ENCODE peak calls at places on chromosome 18, in nine cellular contexts. A is left lung, Q is neural progenitor cell, X is K562, L is right lobe of liver, Y is right atrium auricular region, N is esophagus squamous epithelium, E is adrenal gland, M is cardiac muscle cell. P is an unnamed sample. For H3K4me1 and H3K36me3, the result is how much of the 10 kb centered on the place peaks cover.

GRCh38 chr18:50428531-50429206 is 53.8 kb downstream of the SKA1 start:
- DNase-seq in A (no peak), Q (no peak), X (no peak), L (no peak), Y (no peak), N (no peak), E (no peak), M (peak), P (no peak)

GRCh38 chr18:3758531-3758930 is 308.6 kb downstream of the TGIF1 start:
- DNase-seq in A (no peak), Q (no peak), X (peak), L (no peak), Y (no peak), N (no peak), E (no peak), M (peak), P (no peak)

GRCh38 chr18:51082571-51083264 is 52.7 kb downstream of the SMAD4 start:
- DNase-seq in A (no peak), Q (no peak), X (no peak), L (no peak), Y (no peak), N (no peak), E (no peak), M (peak), P (no peak)

GRCh38 chr18:4589056-4589800 is 134.1 kb upstream of the DLGAP1 start:
- DNase-seq in A (no peak), Q (no peak), X (no peak), L (no peak), Y (no peak), N (no peak), E (no peak), M (no peak), P (no peak)

GRCh38 chr18:58590231-58590630 is 38.7 kb downstream of the ALPK2 start:
- DNase-seq in A (no peak), Q (peak), X (no peak), L (no peak), Y (no peak), N (no peak), E (peak), M (peak), P (no peak)

GRCh38 chr18:6960656-6961055 is 156.9 kb downstream of the LAMA1 start:
- DNase-seq in A (no peak), Q (no peak), X (no peak), L (no peak), Y (no peak), N (no peak), E (no peak), M (peak), P (no peak)

GRCh38 chr18:22609642-22610041 is 191.9 kb upstream of the CTAGE1 start:
- DNase-seq in A (no peak), Q (peak), X (no peak), L (peak), Y (peak), N (no peak), E (peak), M (peak), P (no peak)

GRCh38 chr18:54269924-54270844 is 867 bp downstream of the POLI start:
- DNase-seq in A (peak), Q (peak), X (peak), L (peak), Y (no peak), N (no peak), E (peak), M (peak), P (no peak)

GRCh38 chr18:13032173-13032572 is 41.0 kb downstream of the CEP192 start:
- DNase-seq in A (no peak), Q (no peak), X (no peak), L (no peak), Y (no peak), N (no peak), E (no peak), M (no peak), P (no peak)

GRCh38 chr18:30927042-30927441 is 115.5 kb downstream of the DSC3 start:
- DNase-seq in A (no peak), Q (no peak), X (no peak), L (no peak), Y (no peak), N (no peak), E (no peak), M (no peak), P (no peak)

GRCh38 chr18:48796491-48797205 is 154.1 kb downstream of the SMAD7 start:
- DNase-seq in A (peak), Q (no peak), X (no peak), L (no peak), Y (peak), N (no peak), E (no peak), M (no peak), P (no peak)

GRCh38 chr18:41881285-41881684 is 73.7 kb upstream of the PIK3C3 start:
- DNase-seq in A (no peak), Q (no peak), X (no peak), L (no peak), Y (no peak), N (no peak), E (no peak), M (no peak), P (no peak)

GRCh38 chr18:77177009-77177408 is 44.4 kb upstream of the MBP start:
- DNase-seq in A (no peak), Q (no peak), X (no peak), L (no peak), Y (no peak), N (no peak), E (no peak), M (peak), P (no peak)

GRCh38 chr18:63177822-63178525 is 141.6 kb downstream of the BCL2 start:
- DNase-seq in A (no peak), Q (no peak), X (no peak), L (no peak), Y (no peak), N (no peak), E (no peak), M (no peak), P (no peak)

GRCh38 chr18:12770469-12771219 is 67.8 kb downstream of the PSMG2 start:
- DNase-seq in A (no peak), Q (no peak), X (no peak), L (no peak), Y (no peak), N (no peak), E (no peak), M (no peak), P (no peak)

GRCh38 chr18:10822457-10822856 is 296.6 kb downstream of the NAPG start:
- DNase-seq in A (no peak), Q (peak), X (peak), L (no peak), Y (no peak), N (no peak), E (no peak), M (peak), P (no peak)

GRCh38 chr18:57803119-57803969 is at the start of gene ATP8B1:
- DNase-seq in A (peak), Q (peak), X (peak), L (peak), Y (peak), N (no peak), E (peak), M (peak), P (peak)

GRCh38 chr18:33957705-33958104 is 267.0 kb downstream of the NOL4 start:
- DNase-seq in A (no peak), Q (no peak), X (no peak), L (no peak), Y (no peak), N (no peak), E (no peak), M (no peak), P (no peak)

GRCh38 chr18:1094408-1094807 is 189.7 kb downstream of the ADCYAP1 start:
- DNase-seq in A (no peak), Q (no peak), X (no peak), L (no peak), Y (no peak), N (no peak), E (no peak), M (peak), P (no peak)

GRCh38 chr18:3455938-3456685 is 6.1 kb downstream of the TGIF1 start:
- DNase-seq in A (no peak), Q (no peak), X (no peak), L (no peak), Y (no peak), N (no peak), E (no peak), M (peak), P (no peak)

GRCh38 chr18:77056399-77057015 is 76.1 kb downstream of the MBP start:
- DNase-seq in A (peak), Q (peak), X (no peak), L (no peak), Y (no peak), N (no peak), E (no peak), M (peak), P (no peak)

GRCh38 chr18:34886162-34886561 is 155.1 kb upstream of the MAPRE2 start:
- DNase-seq in A (no peak), Q (no peak), X (no peak), L (no peak), Y (no peak), N (no peak), E (no peak), M (no peak), P (no peak)

GRCh38 chr18:40249390-40250080 is 1705.5 kb upstream of the PIK3C3 start:
- DNase-seq in A (no peak), Q (no peak), X (no peak), L (no peak), Y (no peak), N (no peak), E (no peak), M (no peak), P (no peak)

GRCh38 chr18:28791101-28791500 is 614.2 kb upstream of the CDH2 start:
- DNase-seq in A (no peak), Q (no peak), X (no peak), L (no peak), Y (no peak), N (no peak), E (no peak), M (no peak), P (no peak)

GRCh38 chr18:48358868-48359267 is 50.3 kb downstream of the ZBTB7C start:
- DNase-seq in A (no peak), Q (no peak), X (no peak), L (no peak), Y (peak), N (no peak), E (no peak), M (no peak), P (no peak)

GRCh38 chr18:35131387-35132283 is 90.4 kb downstream of the MAPRE2 start:
- DNase-seq in A (no peak), Q (no peak), X (no peak), L (no peak), Y (no peak), N (no peak), E (peak), M (no peak), P (no peak)

GRCh38 chr18:10949655-10950054 is 199.7 kb downstream of the PIEZO2 start:
- DNase-seq in A (no peak), Q (no peak), X (no peak), L (no peak), Y (no peak), N (no peak), E (no peak), M (no peak), P (no peak)

GRCh38 chr18:45212186-45213039 is 402.9 kb upstream of the SLC14A2 start:
- DNase-seq in A (peak), Q (peak), X (peak), L (peak), Y (peak), N (peak), E (peak), M (peak), P (peak)

GRCh38 chr18:23066060-23066459 is 69.2 kb upstream of the CABLES1 start:
- DNase-seq in A (no peak), Q (no peak), X (no peak), L (no peak), Y (no peak), N (no peak), E (no peak), M (no peak), P (no peak)

GRCh38 chr18:2917255-2918047 is 70.6 kb downstream of the EMILIN2 start:
- DNase-seq in A (no peak), Q (peak), X (no peak), L (no peak), Y (peak), N (no peak), E (no peak), M (no peak), P (no peak)

GRCh38 chr18:56542488-56542887 is 95.9 kb downstream of the TXNL1 start:
- DNase-seq in A (no peak), Q (no peak), X (no peak), L (no peak), Y (no peak), N (no peak), E (no peak), M (no peak), P (no peak)
- H3K4me1 ChIP-seq in A (under half), Q (under half), X (under half), L (under half), Y (under half), N (under half), E (under half), M (under half), P (under half)

GRCh38 chr18:74517236-74517630 is 17.1 kb upstream of the CNDP1 start:
- DNase-seq in A (no peak), Q (no peak), X (no peak), L (no peak), Y (no peak), N (no peak), E (no peak), M (no peak), P (no peak)
- H3K36me3 ChIP-seq in A (half or more), Q (under half), X (half or more), L (under half), Y (half or more), N (half or more), E (half or more), M (under half), P (under half)

GRCh38 chr18:79260510-79260909 is 135.2 kb upstream of the NFATC1 start:
- DNase-seq in A (no peak), Q (no peak), X (peak), L (no peak), Y (no peak), N (no peak), E (no peak), M (no peak), P (no peak)
- H3K4me1 ChIP-seq in A (under half), Q (under half), X (under half), L (under half), Y (under half), N (under half), E (under half), M (under half), P (under half)

GRCh38 chr18:46338213-46338612 is 234.0 kb downstream of the HAUS1 start:
- DNase-seq in A (no peak), Q (peak), X (no peak), L (no peak), Y (no peak), N (no peak), E (no peak), M (no peak), P (no peak)

GRCh38 chr18:46341989-46342525 is 237.9 kb downstream of the HAUS1 start:
- DNase-seq in A (no peak), Q (no peak), X (no peak), L (no peak), Y (no peak), N (no peak), E (no peak), M (no peak), P (no peak)

GRCh38 chr18:46343456-46343855 is 239.3 kb downstream of the HAUS1 start:
- DNase-seq in A (no peak), Q (no peak), X (no peak), L (no peak), Y (no peak), N (no peak), E (no peak), M (no peak), P (no peak)

GRCh38 chr18:46338761-46339160 is 234.6 kb downstream of the HAUS1 start:
- DNase-seq in A (no peak), Q (peak), X (no peak), L (no peak), Y (no peak), N (no peak), E (no peak), M (no peak), P (no peak)

GRCh38 chr18:46340716-46341115 is 236.5 kb downstream of the HAUS1 start:
- DNase-seq in A (no peak), Q (no peak), X (no peak), L (no peak), Y (no peak), N (no peak), E (no peak), M (no peak), P (no peak)
- H3K36me3 ChIP-seq in A (under half), Q (under half), X (under half), L (under half), Y (under half), N (under half), E (under half), M (under half), P (under half)

P was measured in iPS DF 6.9.